ENCODE peak calls at places on chromosomes 5 and 9, in seven cellular contexts. One of them, this sample, is unnamed. For H4K20me1 and H3K4me1, the result is how much of the 10 kb centered on the place peaks cover.

GRCh38 chr5:172503925-172504730 is 49.8 kb upstream of the SH3PXD2B start:
- DNase-seq in GM23338: no peak
- DNase-seq in IMR-90: no peak
- DNase-seq in OCI-LY7: no peak
- DNase-seq in MM.1S: no peak
- DNase-seq in SK-N-SH: no peak
- DNase-seq in keratinocyte: no peak
- DNase-seq in this sample: no peak

GRCh38 chr5:124963236-124963929 is 216.9 kb upstream of the ZNF608 start:
- DNase-seq in GM23338: peak
- DNase-seq in IMR-90: peak
- DNase-seq in OCI-LY7: no peak
- DNase-seq in MM.1S: no peak
- DNase-seq in SK-N-SH: no peak
- DNase-seq in keratinocyte: no peak
- DNase-seq in this sample: no peak

GRCh38 chr5:124867064-124867707 is 120.7 kb upstream of the ZNF608 start:
- DNase-seq in GM23338: no peak
- DNase-seq in IMR-90: peak
- DNase-seq in OCI-LY7: no peak
- DNase-seq in MM.1S: no peak
- DNase-seq in SK-N-SH: no peak
- DNase-seq in keratinocyte: no peak
- DNase-seq in this sample: no peak

GRCh38 chr5:143641549-143641955 is 170.4 kb upstream of the HMHB1 start:
- DNase-seq in GM23338: no peak
- DNase-seq in IMR-90: peak
- DNase-seq in OCI-LY7: no peak
- DNase-seq in MM.1S: peak
- DNase-seq in SK-N-SH: no peak
- DNase-seq in keratinocyte: no peak
- DNase-seq in this sample: no peak

GRCh38 chr9:132031869-132032583 is 47.6 kb downstream of the MED27 start:
- DNase-seq in GM23338: no peak
- DNase-seq in IMR-90: no peak
- DNase-seq in OCI-LY7: no peak
- DNase-seq in MM.1S: peak
- DNase-seq in SK-N-SH: no peak
- DNase-seq in keratinocyte: no peak
- DNase-seq in this sample: no peak

GRCh38 chr5:15904894-15905805 is 274.4 kb downstream of the MARCHF11 start:
- DNase-seq in GM23338: no peak
- DNase-seq in IMR-90: no peak
- DNase-seq in OCI-LY7: no peak
- DNase-seq in MM.1S: no peak
- DNase-seq in SK-N-SH: no peak
- DNase-seq in keratinocyte: no peak
- DNase-seq in this sample: no peak

GRCh38 chr5:124310453-124310852 is 436.0 kb downstream of the ZNF608 start:
- DNase-seq in GM23338: no peak
- DNase-seq in IMR-90: no peak
- DNase-seq in OCI-LY7: no peak
- DNase-seq in MM.1S: no peak
- DNase-seq in SK-N-SH: no peak
- DNase-seq in keratinocyte: no peak
- DNase-seq in this sample: no peak

GRCh38 chr5:67902497-67902830 is 313.1 kb upstream of the PIK3R1 start:
- DNase-seq in GM23338: no peak
- DNase-seq in IMR-90: no peak
- DNase-seq in OCI-LY7: no peak
- DNase-seq in MM.1S: no peak
- DNase-seq in SK-N-SH: no peak
- DNase-seq in keratinocyte: no peak
- DNase-seq in this sample: no peak

GRCh38 chr5:160272889-160273288 is 39.5 kb downstream of the CCNJL start:
- DNase-seq in GM23338: no peak
- DNase-seq in IMR-90: no peak
- DNase-seq in OCI-LY7: no peak
- DNase-seq in MM.1S: no peak
- DNase-seq in SK-N-SH: no peak
- DNase-seq in keratinocyte: no peak
- DNase-seq in this sample: no peak

GRCh38 chr9:110256392-110257096 is at the start of gene TXN:
- DNase-seq in GM23338: peak
- DNase-seq in IMR-90: peak
- DNase-seq in OCI-LY7: peak
- DNase-seq in MM.1S: peak
- DNase-seq in SK-N-SH: peak
- DNase-seq in keratinocyte: no peak
- DNase-seq in this sample: peak

GRCh38 chr5:155651-156410 is 35.5 kb upstream of the LRRC14B start:
- DNase-seq in GM23338: no peak
- DNase-seq in IMR-90: no peak
- DNase-seq in OCI-LY7: no peak
- DNase-seq in MM.1S: no peak
- DNase-seq in SK-N-SH: no peak
- DNase-seq in keratinocyte: no peak
- DNase-seq in this sample: no peak

GRCh38 chr9:137273095-137273490 is 4.4 kb upstream of the TOR4A start:
- DNase-seq in GM23338: no peak
- DNase-seq in IMR-90: no peak
- DNase-seq in OCI-LY7: no peak
- DNase-seq in MM.1S: no peak
- DNase-seq in SK-N-SH: peak
- DNase-seq in keratinocyte: no peak
- DNase-seq in this sample: no peak

GRCh38 chr9:89309608-89310485 is 1.1 kb upstream of the CKS2 start:
- DNase-seq in GM23338: peak
- DNase-seq in IMR-90: no peak
- DNase-seq in OCI-LY7: peak
- DNase-seq in MM.1S: no peak
- DNase-seq in SK-N-SH: peak
- DNase-seq in keratinocyte: no peak
- DNase-seq in this sample: peak

GRCh38 chr9:71253021-71253420 is 131.6 kb upstream of the TRPM3 start:
- DNase-seq in GM23338: no peak
- DNase-seq in IMR-90: no peak
- DNase-seq in OCI-LY7: no peak
- DNase-seq in MM.1S: no peak
- DNase-seq in SK-N-SH: no peak
- DNase-seq in keratinocyte: no peak
- DNase-seq in this sample: no peak

GRCh38 chr5:1536298-1537165 is 12.8 kb upstream of the LPCAT1 start:
- DNase-seq in GM23338: no peak
- DNase-seq in IMR-90: peak
- DNase-seq in OCI-LY7: peak
- DNase-seq in MM.1S: peak
- DNase-seq in SK-N-SH: no peak
- DNase-seq in keratinocyte: peak
- DNase-seq in this sample: peak

GRCh38 chr5:90434116-90434714 is 24.7 kb upstream of the CETN3 start:
- DNase-seq in GM23338: peak
- DNase-seq in IMR-90: peak
- DNase-seq in OCI-LY7: peak
- DNase-seq in MM.1S: peak
- DNase-seq in SK-N-SH: peak
- DNase-seq in keratinocyte: no peak
- DNase-seq in this sample: peak

GRCh38 chr5:77957-78804 is 13.8 kb upstream of the PLEKHG4B start:
- DNase-seq in GM23338: peak
- DNase-seq in IMR-90: peak
- DNase-seq in OCI-LY7: peak
- DNase-seq in MM.1S: peak
- DNase-seq in SK-N-SH: peak
- DNase-seq in keratinocyte: no peak
- DNase-seq in this sample: peak

GRCh38 chr5:162565-163337 is 28.5 kb upstream of the LRRC14B start:
- DNase-seq in GM23338: no peak
- DNase-seq in IMR-90: no peak
- DNase-seq in OCI-LY7: no peak
- DNase-seq in MM.1S: no peak
- DNase-seq in SK-N-SH: no peak
- DNase-seq in keratinocyte: no peak
- DNase-seq in this sample: no peak

GRCh38 chr9:134357631-134358025 is 31.4 kb downstream of the RXRA start:
- DNase-seq in GM23338: no peak
- DNase-seq in IMR-90: no peak
- DNase-seq in OCI-LY7: no peak
- DNase-seq in MM.1S: no peak
- DNase-seq in SK-N-SH: no peak
- DNase-seq in keratinocyte: no peak
- DNase-seq in this sample: no peak

GRCh38 chr9:134353539-134353938 is 27.3 kb downstream of the RXRA start:
- DNase-seq in GM23338: no peak
- DNase-seq in IMR-90: no peak
- DNase-seq in OCI-LY7: no peak
- DNase-seq in MM.1S: no peak
- DNase-seq in SK-N-SH: no peak
- DNase-seq in keratinocyte: no peak
- DNase-seq in this sample: no peak

GRCh38 chr9:134355158-134355557 is 28.9 kb downstream of the RXRA start:
- DNase-seq in GM23338: no peak
- DNase-seq in IMR-90: no peak
- DNase-seq in OCI-LY7: no peak
- DNase-seq in MM.1S: no peak
- DNase-seq in SK-N-SH: no peak
- DNase-seq in keratinocyte: no peak
- DNase-seq in this sample: no peak

GRCh38 chr9:134356496-134357470 is 30.5 kb downstream of the RXRA start:
- DNase-seq in GM23338: no peak
- DNase-seq in IMR-90: no peak
- DNase-seq in OCI-LY7: no peak
- DNase-seq in MM.1S: no peak
- DNase-seq in SK-N-SH: peak
- DNase-seq in keratinocyte: no peak
- DNase-seq in this sample: no peak

GRCh38 chr9:134355561-134356278 is 29.5 kb downstream of the RXRA start:
- DNase-seq in GM23338: peak
- DNase-seq in IMR-90: no peak
- DNase-seq in OCI-LY7: no peak
- DNase-seq in MM.1S: no peak
- DNase-seq in SK-N-SH: no peak
- DNase-seq in keratinocyte: no peak
- DNase-seq in this sample: no peak
- H4K20me1 ChIP-seq in GM23338: under half
- H4K20me1 ChIP-seq in IMR-90: half or more
- H4K20me1 ChIP-seq in OCI-LY7: under half
- H4K20me1 ChIP-seq in MM.1S: under half
- H4K20me1 ChIP-seq in SK-N-SH: half or more
- H4K20me1 ChIP-seq in keratinocyte: under half
- H4K20me1 ChIP-seq in this sample: under half

GRCh38 chr5:111932628-111933027 is 175.6 kb upstream of the NREP start:
- DNase-seq in GM23338: no peak
- DNase-seq in IMR-90: no peak
- DNase-seq in OCI-LY7: no peak
- DNase-seq in MM.1S: no peak
- DNase-seq in SK-N-SH: no peak
- DNase-seq in keratinocyte: no peak
- DNase-seq in this sample: no peak
- H3K4me1 ChIP-seq in GM23338: under half
- H3K4me1 ChIP-seq in IMR-90: under half
- H3K4me1 ChIP-seq in OCI-LY7: under half
- H3K4me1 ChIP-seq in MM.1S: under half
- H3K4me1 ChIP-seq in SK-N-SH: under half
- H3K4me1 ChIP-seq in keratinocyte: under half
- H3K4me1 ChIP-seq in this sample: under half

GRCh38 chr9:87120610-87121009 is 173.3 kb upstream of the GAS1 start:
- DNase-seq in GM23338: no peak
- DNase-seq in IMR-90: no peak
- DNase-seq in OCI-LY7: no peak
- DNase-seq in MM.1S: no peak
- DNase-seq in SK-N-SH: no peak
- DNase-seq in keratinocyte: no peak
- DNase-seq in this sample: no peak
- H4K20me1 ChIP-seq in GM23338: under half
- H4K20me1 ChIP-seq in IMR-90: under half
- H4K20me1 ChIP-seq in OCI-LY7: under half
- H4K20me1 ChIP-seq in MM.1S: under half
- H4K20me1 ChIP-seq in SK-N-SH: under half
- H4K20me1 ChIP-seq in keratinocyte: under half
- H4K20me1 ChIP-seq in this sample: under half

DNA sequence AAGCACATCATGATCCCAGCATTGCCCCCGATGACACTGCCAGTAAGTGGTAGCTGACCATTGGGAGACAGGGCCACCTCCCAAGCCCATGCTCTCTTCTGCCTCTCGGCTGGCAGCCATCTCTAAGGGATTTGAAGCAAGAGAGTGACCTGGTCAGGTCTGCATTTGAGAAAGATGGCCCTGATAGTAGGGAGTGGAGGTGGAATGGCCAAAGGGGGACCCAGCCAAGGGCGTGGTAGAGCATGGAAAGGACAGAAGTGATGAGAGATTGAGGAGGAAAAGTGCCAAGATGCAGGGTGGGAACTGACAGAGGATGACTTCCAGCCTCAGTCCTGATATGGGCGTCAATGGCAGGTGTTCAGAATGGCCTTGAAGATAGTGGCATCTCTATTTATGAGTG is 9.0 kb downstream of the ABL1 start:
- DNase-seq in GM23338: no peak
- DNase-seq in IMR-90: no peak
- DNase-seq in OCI-LY7: no peak
- DNase-seq in MM.1S: no peak
- DNase-seq in SK-N-SH: no peak
- DNase-seq in keratinocyte: no peak
- DNase-seq in this sample: peak
- H3K4me1 ChIP-seq in GM23338: half or more
- H3K4me1 ChIP-seq in IMR-90: under half
- H3K4me1 ChIP-seq in OCI-LY7: under half
- H3K4me1 ChIP-seq in MM.1S: under half
- H3K4me1 ChIP-seq in SK-N-SH: half or more
- H3K4me1 ChIP-seq in keratinocyte: under half
- H3K4me1 ChIP-seq in this sample: under half

DNA sequence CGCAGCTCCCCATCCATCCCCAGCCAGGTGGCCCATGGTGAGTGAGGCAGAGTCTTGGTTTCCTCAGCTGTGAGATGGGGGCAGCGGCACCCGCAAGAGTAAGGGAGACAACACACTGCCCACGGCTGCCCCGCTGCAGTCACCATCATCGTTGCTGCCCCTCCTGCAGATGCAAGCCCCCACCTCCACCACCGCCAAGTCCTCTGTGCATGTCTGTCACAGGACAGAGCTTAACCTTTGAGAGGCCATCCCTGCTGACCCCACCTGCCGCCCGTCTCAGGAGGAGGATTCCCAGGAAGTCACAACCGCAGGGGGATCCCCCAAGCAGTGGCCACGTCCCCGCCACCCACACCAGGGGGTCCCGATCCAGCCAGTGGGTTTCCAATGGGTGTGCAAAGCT is 113.7 kb downstream of the VAV2 start:
- DNase-seq in GM23338: no peak
- DNase-seq in IMR-90: no peak
- DNase-seq in OCI-LY7: no peak
- DNase-seq in MM.1S: no peak
- DNase-seq in SK-N-SH: no peak
- DNase-seq in keratinocyte: no peak
- DNase-seq in this sample: no peak
- H4K20me1 ChIP-seq in GM23338: under half
- H4K20me1 ChIP-seq in IMR-90: under half
- H4K20me1 ChIP-seq in OCI-LY7: under half
- H4K20me1 ChIP-seq in MM.1S: under half
- H4K20me1 ChIP-seq in SK-N-SH: under half
- H4K20me1 ChIP-seq in keratinocyte: under half
- H4K20me1 ChIP-seq in this sample: half or more